ENCODE peak calls at places on chromosome 4, in four cellular contexts. V is nephron progenitor cell, B is endothelial cell, E is foreskin fibroblast. C is an unnamed sample.

GRCh38 chr4:11130195-11130975 is 298.3 kb downstream of the HS3ST1 start:
- DNase-seq in V (no peak), B (no peak), E (peak), C (no peak)

GRCh38 chr4:184282251-184282713 is 64.6 kb upstream of the ENPP6 start:
- DNase-seq in V (no peak), B (peak), E (no peak), C (no peak)

GRCh38 chr4:153710681-153711080 is 26.6 kb downstream of the TLR2 start:
- DNase-seq in V (no peak), B (no peak), E (no peak), C (no peak)

GRCh38 chr4:108034560-108034959 is 44.9 kb downstream of the HADH start:
- DNase-seq in V (no peak), B (no peak), E (no peak), C (no peak)

GRCh38 chr4:2768921-2769336 is 12.8 kb upstream of the TNIP2 start:
- DNase-seq in V (no peak), B (no peak), E (no peak), C (no peak)

GRCh38 chr4:148173397-148174017 is 268.7 kb downstream of the NR3C2 start:
- DNase-seq in V (no peak), B (no peak), E (peak), C (no peak)

GRCh38 chr4:1554876-1555265 is 129.2 kb downstream of the FAM53A start:
- DNase-seq in V (no peak), B (no peak), E (no peak), C (no peak)

GRCh38 chr4:168487821-168488162 is 7.5 kb upstream of the DDX60L start:
- DNase-seq in V (no peak), B (no peak), E (no peak), C (no peak)

GRCh38 chr4:101282076-101282844 is 65.1 kb downstream of the PPP3CA start:
- DNase-seq in V (no peak), B (no peak), E (no peak), C (no peak)

GRCh38 chr4:11625206-11625605 is 196.5 kb upstream of the HS3ST1 start:
- DNase-seq in V (no peak), B (no peak), E (no peak), C (no peak)

GRCh38 chr4:107133965-107134364 is 97.9 kb upstream of the DKK2 start:
- DNase-seq in V (no peak), B (no peak), E (no peak), C (no peak)

GRCh38 chr4:54371211-54371610 is 142.1 kb downstream of the PDGFRA start:
- DNase-seq in V (no peak), B (no peak), E (peak), C (no peak)
- TF ChIP-seq CTCF in V (no peak), B (no peak), E (no peak), C (no peak)

DNA sequence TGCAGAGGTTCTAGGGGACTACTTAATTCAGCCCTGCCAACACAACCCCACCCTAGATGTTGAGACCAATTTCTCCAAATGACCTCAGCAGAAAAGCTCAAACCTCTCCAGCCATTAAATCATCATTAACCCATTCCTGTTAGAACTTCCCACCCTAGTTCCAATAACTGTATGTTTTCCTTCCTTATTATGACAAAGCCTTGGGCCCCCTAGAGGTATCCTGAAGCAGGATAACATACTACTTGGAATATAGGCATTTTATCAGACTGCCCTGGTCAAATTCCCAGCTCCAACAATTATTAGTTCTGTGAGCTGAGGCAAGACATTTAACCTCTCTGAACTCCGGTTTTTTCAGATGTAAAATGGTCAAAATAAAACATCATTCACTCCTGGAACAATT is 244.6 kb upstream of the TENM3 start:
- DNase-seq in V (no peak), B (no peak), E (peak), C (no peak)
- TF ChIP-seq CTCF in V (peak), B (peak), E (peak), C (no peak)

GRCh38 chr4:25861422-25861926 is 1.3 kb downstream of the SEL1L3 start:
- DNase-seq in V (no peak), B (no peak), E (no peak), C (no peak)

GRCh38 chr4:25861951-25862410 is 807 bp downstream of the SEL1L3 start:
- DNase-seq in V (peak), B (peak), E (peak), C (peak)

GRCh38 chr4:25863906-25864418 is 1.2 kb upstream of the SEL1L3 start:
- DNase-seq in V (peak), B (peak), E (no peak), C (peak)

GRCh38 chr4:25862411-25863346 is at the start of gene SEL1L3:
- DNase-seq in V (peak), B (peak), E (no peak), C (peak)

GRCh38 chr4:25863347-25863784 is 578 bp upstream of the SEL1L3 start:
- DNase-seq in V (peak), B (peak), E (no peak), C (peak)
- TF ChIP-seq CTCF in V (peak), B (peak), E (peak), C (no peak)

GRCh38 chr4:156021298-156021697 is 67.6 kb upstream of the CTSO start:
- DNase-seq in V (no peak), B (no peak), E (no peak), C (no peak)
- TF ChIP-seq CTCF in V (no peak), B (no peak), E (no peak), C (no peak)

GRCh38 chr4:4541661-4542570 is at the start of gene STX18:
- DNase-seq in V (peak), B (peak), E (peak), C (peak)
- TF ChIP-seq CTCF in V (no peak), B (no peak), E (no peak), C (no peak)

DNA sequence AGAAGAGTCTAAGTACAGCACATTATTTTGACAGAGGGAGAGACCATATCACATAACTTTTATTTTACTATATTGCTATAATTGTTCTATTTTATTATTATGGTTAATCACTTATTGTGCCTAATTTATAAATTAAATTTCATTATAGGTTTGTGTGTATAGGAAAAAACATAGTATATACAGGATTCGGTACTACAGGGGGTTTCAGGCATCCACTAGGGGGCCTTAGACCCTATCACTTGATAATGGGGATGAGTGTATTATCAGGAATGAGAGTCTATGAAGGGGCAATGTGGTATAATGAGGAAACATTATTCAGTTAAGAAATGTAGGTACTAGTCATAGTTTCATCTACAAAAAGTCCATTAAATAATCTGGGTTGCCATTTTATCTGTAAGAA is 833.1 kb downstream of the C4orf33 start:
- DNase-seq in V (no peak), B (peak), E (no peak), C (no peak)
- TF ChIP-seq CTCF in V (peak), B (peak), E (no peak), C (peak)

GRCh38 chr4:112767386-112767785 is 130.4 kb downstream of the LARP7 start:
- DNase-seq in V (no peak), B (no peak), E (no peak), C (no peak)

GRCh38 chr4:112765317-112765989 is 128.5 kb downstream of the LARP7 start:
- DNase-seq in V (peak), B (no peak), E (peak), C (no peak)

GRCh38 chr4:112770111-112770510 is 133.2 kb downstream of the LARP7 start:
- DNase-seq in V (no peak), B (no peak), E (no peak), C (no peak)

DNA sequence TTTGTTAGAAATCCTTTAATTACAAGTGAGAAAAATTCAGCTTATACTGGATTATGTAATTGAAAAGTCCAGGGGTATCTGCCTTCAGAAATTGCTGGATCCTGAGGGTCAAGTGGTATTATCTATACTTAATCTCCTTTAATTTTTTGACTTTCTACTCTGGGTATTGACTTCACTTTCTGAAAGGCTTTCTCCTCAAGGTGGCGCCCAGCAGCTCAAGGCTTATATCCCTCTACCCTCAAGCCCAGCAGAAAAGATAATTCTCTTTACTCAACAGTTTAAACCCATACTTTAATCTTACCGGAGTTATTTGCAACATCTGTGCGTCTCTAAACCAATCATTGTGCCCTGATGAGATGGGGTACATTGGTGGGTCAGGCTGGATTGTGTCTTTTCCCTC is 129.5 kb downstream of the LARP7 start:
- DNase-seq in V (peak), B (peak), E (peak), C (peak)
- TF ChIP-seq CTCF in V (peak), B (no peak), E (peak), C (no peak)

GRCh38 chr4:176123710-176124407 is 58.2 kb downstream of the WDR17 start:
- DNase-seq in V (peak), B (peak), E (peak), C (peak)
- TF ChIP-seq CTCF in V (peak), B (peak), E (peak), C (peak)

GRCh38 chr4:150217192-150217591 is 138.9 kb downstream of the DCLK2 start:
- DNase-seq in V (no peak), B (no peak), E (peak), C (no peak)
- TF ChIP-seq CTCF in V (no peak), B (no peak), E (peak), C (no peak)

GRCh38 chr4:143396695-143397094 is 60.0 kb downstream of the GAB1 start:
- DNase-seq in V (no peak), B (no peak), E (no peak), C (no peak)
- TF ChIP-seq CTCF in V (no peak), B (no peak), E (peak), C (no peak)

C was measured in glutamatergic neuron.